ENCODE peak calls at places on chromosome 10, in ten cellular contexts. D, Z, R, X, G, P, O, N, B and L are unnamed samples. For H3K4me1, H3K36me3 and H3K9me3, the result is how much of the 10 kb centered on the place peaks cover.

GRCh38 chr10:32413513-32413912 is 32.4 kb upstream of the CCDC7 start:
- DNase-seq in Z (no peak), D (no peak), N (peak), G (no peak), P (peak), X (no peak), B (no peak), O (no peak), R (no peak), L (no peak)

GRCh38 chr10:30028006-30028441 is 31.4 kb downstream of the JCAD start:
- DNase-seq in R (peak), B (no peak), D (peak), O (no peak), Z (peak), G (no peak), N (no peak), X (peak), P (no peak), L (no peak)

GRCh38 chr10:24153016-24153415 is 55.9 kb upstream of the KIAA1217 start:
- DNase-seq in G (no peak), B (no peak), D (no peak), X (no peak), O (no peak), Z (no peak), N (no peak), R (no peak), P (no peak), L (no peak)

GRCh38 chr10:97584060-97584797 is at the start of gene HOGA1:
- DNase-seq in B (peak), Z (peak), X (peak), N (peak), D (no peak), G (peak), P (no peak), R (peak), O (peak), L (peak)

GRCh38 chr10:34721201-34721840 is 93.8 kb downstream of the PARD3 start:
- DNase-seq in O (no peak), G (no peak), P (no peak), Z (no peak), B (no peak), X (no peak), D (no peak), R (no peak), N (no peak), L (no peak)

GRCh38 chr10:19791032-19791431 is 25.2 kb upstream of the PLXDC2 start:
- DNase-seq in O (no peak), B (no peak), N (no peak), G (no peak), D (no peak), R (no peak), P (no peak), X (no peak), Z (no peak), L (no peak)

GRCh38 chr10:122864901-122865300 is 14.5 kb downstream of the FAM24B start:
- DNase-seq in N (no peak), P (no peak), D (no peak), Z (no peak), O (no peak), R (no peak), G (no peak), X (no peak), B (no peak), L (no peak)

GRCh38 chr10:79385804-79386531 is 38.7 kb downstream of the PPIF start:
- DNase-seq in D (peak), Z (peak), B (peak), R (no peak), P (no peak), O (peak), G (peak), X (peak), N (no peak), L (peak)

GRCh38 chr10:100907175-100907574 is 5.6 kb upstream of the SLF2 start:
- DNase-seq in R (no peak), Z (no peak), N (no peak), P (no peak), D (no peak), B (no peak), G (no peak), O (no peak), X (no peak), L (no peak)

GRCh38 chr10:74542077-74542476 is 284.3 kb upstream of the KAT6B start:
- DNase-seq in D (peak), X (peak), O (no peak), B (no peak), P (no peak), Z (no peak), G (no peak), N (no peak), R (peak), L (no peak)

DNA sequence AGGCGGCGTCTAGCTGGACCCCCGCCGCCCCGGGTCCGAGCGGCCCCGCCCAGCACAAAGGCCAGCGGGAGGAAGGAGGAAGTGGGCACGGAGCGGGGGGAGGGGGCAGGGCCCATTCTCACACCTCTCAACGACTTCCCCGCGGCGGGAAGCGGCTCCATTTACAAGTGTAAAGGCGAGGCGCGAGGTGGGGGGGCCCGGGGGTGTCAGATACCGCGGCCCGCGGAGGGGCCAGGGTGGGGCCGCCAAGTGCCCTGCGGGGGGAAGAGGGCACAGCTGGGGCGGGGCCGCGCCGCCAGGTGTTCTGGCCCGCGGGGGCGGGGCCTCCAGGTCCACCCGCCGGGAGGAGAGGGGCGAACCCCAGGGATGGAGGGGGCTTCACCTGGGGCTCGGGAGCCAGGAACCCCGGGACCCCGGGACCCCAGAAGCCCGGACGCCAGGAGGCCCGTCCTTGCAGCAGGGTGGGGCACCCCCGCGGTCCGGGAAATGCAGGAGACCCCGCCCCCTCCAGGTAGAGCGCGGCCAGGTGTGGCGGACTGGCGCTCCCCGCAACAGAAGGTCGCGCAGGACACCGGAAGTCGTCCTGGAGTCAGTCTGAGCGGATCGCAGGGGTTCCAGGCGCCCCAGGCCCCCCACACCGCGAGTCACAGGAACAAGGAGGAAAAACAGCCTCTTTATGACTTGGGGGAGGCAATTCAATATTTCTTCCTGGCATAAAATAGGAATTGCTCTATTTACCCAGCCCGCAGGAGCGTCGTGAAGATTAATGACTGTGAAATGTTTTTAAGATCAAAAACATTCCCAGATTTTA is 8.3 kb downstream of the CTBP2 start:
- DNase-seq in P (no peak), N (peak), G (no peak), O (peak), Z (peak), X (no peak), D (no peak), B (peak), R (no peak), L (peak)
- H3K4me1 ChIP-seq in P (under half), N (half or more), G (half or more), O (under half), Z (half or more), X (half or more), D (under half), B (under half), R (half or more), L (half or more)

GRCh38 chr10:87786421-87786820 is 31.6 kb downstream of the ATAD1 start:
- DNase-seq in R (no peak), N (no peak), D (no peak), Z (no peak), O (no peak), X (no peak), B (no peak), G (no peak), P (no peak), L (no peak)

GRCh38 chr10:87781545-87781944 is 36.5 kb downstream of the ATAD1 start:
- DNase-seq in G (no peak), D (no peak), N (no peak), Z (no peak), P (no peak), X (no peak), B (no peak), O (no peak), R (no peak), L (no peak)

DNA sequence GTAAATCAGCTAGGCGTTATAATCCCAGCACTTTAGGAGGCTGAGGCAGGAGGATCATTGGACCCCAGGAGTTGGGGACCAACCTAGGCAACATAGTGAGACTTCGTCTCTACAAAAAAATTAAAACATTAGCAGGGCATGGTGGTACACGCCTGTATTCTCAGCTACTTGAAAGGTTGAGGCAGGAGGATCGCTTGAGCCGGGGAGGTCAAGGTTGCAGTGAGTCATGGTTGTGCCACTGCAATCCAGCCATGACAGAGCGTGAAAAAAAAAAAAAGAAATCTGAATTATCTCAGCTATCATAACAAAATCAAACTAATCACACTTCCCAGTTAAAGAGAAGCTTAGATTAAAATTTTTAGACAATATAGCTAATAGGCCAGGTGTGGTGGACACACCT is 35.3 kb downstream of the ATAD1 start:
- DNase-seq in G (no peak), Z (no peak), D (no peak), P (no peak), B (no peak), N (no peak), R (no peak), O (no peak), X (no peak), L (no peak)
- H3K36me3 ChIP-seq in G (half or more), Z (half or more), D (under half), P (under half), B (under half), N (under half), R (under half), O (half or more), X (under half), L (under half)

DNA sequence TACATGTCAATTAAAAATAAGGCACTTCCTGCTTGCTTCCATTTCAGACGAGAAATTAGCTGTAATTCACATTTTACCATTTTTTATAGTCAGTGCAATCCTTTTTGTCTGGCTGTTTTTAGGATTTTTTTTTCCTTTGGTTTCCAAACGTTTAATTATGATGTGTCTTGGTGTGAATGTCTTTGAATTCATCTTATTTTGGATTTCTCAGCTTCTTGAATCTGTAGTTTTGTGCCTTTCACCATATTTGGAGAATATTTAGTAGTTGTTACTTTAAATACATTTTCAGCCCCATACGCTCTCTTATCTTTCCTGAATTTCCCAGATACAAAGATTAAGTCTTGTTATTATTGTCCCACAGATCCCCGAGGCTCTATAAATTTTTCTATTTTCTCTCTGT is 2.4 kb upstream of the SCART1 start:
- DNase-seq in O (no peak), B (no peak), X (no peak), D (no peak), G (no peak), N (no peak), P (no peak), R (no peak), Z (no peak), L (no peak)
- H3K9me3 ChIP-seq in O (under half), B (under half), X (under half), D (under half), G (under half), N (under half), P (under half), R (under half), Z (under half), L (under half)

GRCh38 chr10:36462194-36462593 is 663.2 kb upstream of the ANKRD30A start:
- DNase-seq in N (no peak), R (no peak), D (no peak), X (no peak), G (no peak), O (no peak), P (no peak), Z (no peak), B (no peak), L (no peak)
- H3K4me1 ChIP-seq in N (under half), R (under half), D (under half), X (under half), G (under half), O (under half), P (under half), Z (under half), B (under half), L (under half)

GRCh38 chr10:13700461-13701144 is 113.8 kb downstream of the PRPF18 start:
- DNase-seq in P (no peak), Z (no peak), N (no peak), X (no peak), R (no peak), O (no peak), D (no peak), B (no peak), G (no peak), L (no peak)

GRCh38 chr10:13698217-13698616 is 111.5 kb downstream of the PRPF18 start:
- DNase-seq in P (no peak), R (no peak), Z (peak), G (no peak), B (no peak), D (no peak), X (no peak), O (no peak), N (no peak), L (no peak)

GRCh38 chr10:13699216-13699615 is 112.5 kb downstream of the PRPF18 start:
- DNase-seq in R (no peak), B (no peak), O (no peak), G (no peak), N (no peak), X (no peak), D (no peak), P (no peak), Z (peak), L (no peak)

GRCh38 chr10:13693783-13694450 is 107.2 kb downstream of the PRPF18 start:
- DNase-seq in O (no peak), B (no peak), Z (no peak), X (no peak), G (no peak), N (no peak), D (no peak), P (no peak), R (no peak), L (no peak)

DNA sequence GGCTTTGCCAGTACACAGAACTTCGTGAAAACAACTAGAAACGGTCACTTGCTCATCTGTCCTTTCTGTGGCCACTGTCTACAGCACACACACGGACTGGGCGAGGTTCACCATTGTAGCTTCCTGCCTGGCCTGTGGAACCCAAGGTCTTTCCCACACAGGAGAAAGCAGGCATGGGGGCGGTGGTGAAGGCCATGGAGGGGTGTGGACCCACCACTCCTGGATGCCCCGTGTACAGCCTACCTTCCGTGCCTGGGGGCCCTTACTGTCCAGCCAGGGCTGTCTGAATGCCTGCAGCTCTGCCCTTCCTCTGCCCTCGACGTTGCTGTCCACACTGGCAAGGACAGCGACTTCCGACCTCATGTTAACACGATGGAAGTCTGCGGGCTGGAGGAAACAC is 108.8 kb downstream of the PRPF18 start:
- DNase-seq in P (no peak), R (no peak), G (no peak), B (no peak), O (no peak), Z (no peak), X (no peak), D (no peak), N (no peak), L (no peak)
- H3K36me3 ChIP-seq in P (under half), R (half or more), G (half or more), B (under half), O (under half), Z (half or more), X (under half), D (under half), N (under half), L (under half)